ENCODE peak calls at places on chromosomes 12 and 14, in eight cellular contexts. R, I, Q, S, F, K, Y and M are unnamed samples.

GRCh38 chr12:24754690-24755638 is 193.9 kb downstream of the BCAT1 start:
- DNase-seq in Q (no peak), K (no peak), R (no peak), F (no peak), S (no peak), Y (no peak), I (no peak), M (no peak)

GRCh38 chr12:31914927-31915326 is 44.3 kb upstream of the RESF1 start:
- DNase-seq in Q (no peak), S (no peak), Y (no peak), K (no peak), I (no peak), F (no peak), R (no peak), M (no peak)

GRCh38 chr14:38623661-38624060 is 367.8 kb upstream of the CLEC14A start:
- DNase-seq in Q (no peak), S (no peak), I (no peak), Y (no peak), K (no peak), R (peak), F (no peak), M (no peak)

GRCh38 chr14:103378042-103378854 is 7.0 kb upstream of the MARK3 start:
- DNase-seq in Y (no peak), R (no peak), K (no peak), I (no peak), S (no peak), Q (no peak), F (no peak), M (no peak)

GRCh38 chr12:117015811-117016210 is 83.4 kb downstream of the TESC start:
- DNase-seq in S (no peak), F (no peak), Q (no peak), Y (no peak), I (no peak), R (no peak), K (no peak), M (no peak)

GRCh38 chr12:107223816-107224215 is 130.5 kb upstream of the CRY1 start:
- DNase-seq in S (no peak), K (no peak), R (peak), I (no peak), F (no peak), Q (no peak), Y (no peak), M (no peak)

GRCh38 chr14:98138666-98139065 is 1133.3 kb downstream of the BCL11B start:
- DNase-seq in F (no peak), Y (peak), S (no peak), Q (no peak), K (no peak), I (peak), R (peak), M (peak)

GRCh38 chr12:52778833-52779232 is 1.7 kb upstream of the KRT76 start:
- DNase-seq in R (no peak), I (no peak), Q (no peak), F (no peak), Y (no peak), K (no peak), S (no peak), M (no peak)

GRCh38 chr14:90274808-90275454 is 18.6 kb downstream of the PSMC1 start:
- DNase-seq in Q (no peak), F (no peak), I (no peak), R (no peak), K (no peak), Y (no peak), S (no peak), M (no peak)

GRCh38 chr12:20101046-20101445 is 267.3 kb upstream of the PDE3A start:
- DNase-seq in R (no peak), S (no peak), K (no peak), I (no peak), Y (no peak), Q (no peak), F (peak), M (no peak)

GRCh38 chr12:98752726-98753125 is 107.6 kb downstream of the APAF1 start:
- DNase-seq in Q (no peak), Y (no peak), S (no peak), F (no peak), K (no peak), I (no peak), R (peak), M (no peak)

GRCh38 chr12:64691793-64692583 is 67.2 kb downstream of the GNS start:
- DNase-seq in I (no peak), S (no peak), R (no peak), Q (no peak), F (no peak), Y (no peak), K (no peak), M (no peak)

GRCh38 chr14:23376477-23377200 is at the start of gene CMTM5:
- DNase-seq in I (no peak), R (no peak), Y (no peak), F (no peak), Q (no peak), S (no peak), K (peak), M (peak)

GRCh38 chr12:89951050-89951693 is 242.5 kb upstream of the ATP2B1 start:
- DNase-seq in S (no peak), K (no peak), F (no peak), Q (no peak), R (peak), Y (no peak), I (no peak), M (no peak)

GRCh38 chr12:25084816-25085215 is 110.1 kb downstream of the DNAI7 start:
- DNase-seq in I (no peak), S (no peak), Y (no peak), Q (no peak), F (no peak), R (no peak), K (no peak), M (peak)

GRCh38 chr12:102059343-102059742 is 2.4 kb downstream of the WASHC3 start:
- DNase-seq in Q (no peak), S (no peak), F (no peak), R (peak), Y (no peak), K (no peak), I (no peak), M (no peak)

GRCh38 chr14:72894623-72895378 is 900 bp upstream of the DPF3 start:
- DNase-seq in S (no peak), R (peak), F (no peak), K (no peak), I (no peak), Y (peak), Q (no peak), M (no peak)

GRCh38 chr14:33510991-33511390 is 439.9 kb downstream of the EGLN3 start:
- DNase-seq in Q (no peak), Y (no peak), K (no peak), R (no peak), S (no peak), I (no peak), F (no peak), M (no peak)

GRCh38 chr14:38994721-38995120 is 108.3 kb downstream of the SEC23A start:
- DNase-seq in Q (no peak), S (no peak), F (no peak), R (no peak), Y (no peak), K (no peak), I (no peak), M (no peak)

GRCh38 chr14:91839754-91840153 is 27.6 kb downstream of the TC2N start:
- DNase-seq in S (no peak), K (no peak), Y (no peak), F (no peak), I (no peak), R (no peak), Q (no peak), M (no peak)

GRCh38 chr12:108560321-108560721 is 652 bp downstream of the SART3 start:
- DNase-seq in F (no peak), R (no peak), Y (no peak), S (no peak), I (no peak), Q (no peak), K (no peak), M (no peak)

GRCh38 chr12:116248930-116249329 is 28.6 kb downstream of the MED13L start:
- DNase-seq in I (no peak), K (no peak), S (no peak), Q (no peak), R (no peak), F (no peak), Y (no peak), M (no peak)

GRCh38 chr12:108729612-108730336 is 1.5 kb downstream of the CORO1C start:
- DNase-seq in F (no peak), S (no peak), Q (no peak), K (no peak), R (peak), I (no peak), Y (no peak), M (no peak)

GRCh38 chr12:104680506-104680905 is 223.8 kb downstream of the CHST11 start:
- DNase-seq in R (no peak), S (no peak), I (no peak), F (no peak), Q (no peak), K (no peak), Y (no peak), M (no peak)

GRCh38 chr12:1540690-1541089 is 53.7 kb downstream of the FBXL14 start:
- DNase-seq in S (no peak), F (no peak), Q (no peak), Y (no peak), I (no peak), K (no peak), R (peak), M (no peak)

GRCh38 chr12:75759842-75760260 is 248.4 kb upstream of the KRR1 start:
- DNase-seq in Y (no peak), S (no peak), R (peak), F (no peak), I (no peak), K (no peak), Q (no peak), M (no peak)

GRCh38 chr12:80268924-80269749 is 169.8 kb downstream of the OTOGL start:
- DNase-seq in S (no peak), Q (no peak), R (peak), K (no peak), I (no peak), F (no peak), Y (no peak), M (no peak)

GRCh38 chr12:23827353-23827752 is 122.1 kb downstream of the SOX5 start:
- DNase-seq in F (no peak), S (no peak), I (no peak), Y (no peak), R (no peak), Q (no peak), K (no peak), M (no peak)